ENCODE peak calls at places on chromosomes 6 and 20, in six cellular contexts. J is RCC 7860; K is stimulated activated CD4-positive, alpha-beta T cell treated with anti-CD3 and anti-CD28 coated beads, Interleukin-2, amount 100 ng/mL, for 48 hours; F is psoas muscle; X is suprapubic skin; L is lower leg skin. I is an unnamed sample.

GRCh38 chr20:51306521-51307358 is 235.8 kb downstream of the NFATC2 start:
- DNase-seq in X (peak; percentile 87), L (peak; percentile 93), K (peak; percentile 76), F (peak; percentile 66), J (peak; percentile 51), I (peak; percentile 52)

GRCh38 chr6:53302678-53303360 is 45.9 kb downstream of the ELOVL5 start:
- DNase-seq in X (no peak), F (no peak), L (no peak), J (peak; percentile 88), K (no peak), I (peak; percentile 85)

GRCh38 chr20:63060057-63060991 is 53.6 kb upstream of the BHLHE23 start:
- DNase-seq in F (no peak), L (peak; percentile 76), K (no peak), J (peak; percentile 61), X (peak; percentile 68), I (peak; percentile 80)

GRCh38 chr6:140773276-140773675 is 1359.4 kb upstream of the GJE1 start:
- DNase-seq in L (no peak), X (no peak), J (peak; percentile 22), F (no peak), K (no peak), I (no peak)

GRCh38 chr6:2166717-2167116 is 78.7 kb downstream of the GMDS start:
- DNase-seq in J (peak; percentile 69), K (no peak), F (no peak), L (no peak), X (no peak), I (no peak)

GRCh38 chr20:10848810-10849370 is 175.1 kb upstream of the JAG1 start:
- DNase-seq in L (no peak), X (no peak), J (peak; percentile 88), F (no peak), K (no peak), I (peak; percentile 98)

GRCh38 chr6:141152951-141153350 is 979.8 kb upstream of the GJE1 start:
- DNase-seq in K (no peak), X (no peak), F (no peak), L (no peak), J (no peak), I (peak; percentile 9)

GRCh38 chr6:27209659-27210269 is 37.7 kb upstream of the PRSS16 start:
- DNase-seq in J (no peak), F (no peak), L (no peak), X (no peak), K (no peak), I (no peak)

GRCh38 chr20:46458891-46459750 is 52.7 kb upstream of the ELMO2 start:
- DNase-seq in L (no peak), K (peak; percentile 2), J (no peak), X (no peak), F (peak; percentile 25), I (no peak)

GRCh38 chr6:112802154-112802553 is 455.0 kb downstream of the RFPL4B start:
- DNase-seq in L (no peak), K (no peak), J (peak; percentile 37), F (no peak), X (no peak), I (peak; percentile 93)

GRCh38 chr6:41352396-41352795 is 17.0 kb downstream of the NCR2 start:
- DNase-seq in F (no peak), K (no peak), J (no peak), L (peak; percentile 34), X (no peak), I (no peak)

GRCh38 chr6:106060167-106060566 is 26.0 kb upstream of the PRDM1 start:
- DNase-seq in X (no peak), F (no peak), K (no peak), L (no peak), J (no peak), I (no peak)

GRCh38 chr6:104705095-104705707 is 154.5 kb downstream of the HACE1 start:
- DNase-seq in J (peak; percentile 80), F (no peak), L (no peak), X (no peak), K (peak; percentile 13), I (peak; percentile 81)

GRCh38 chr6:107320126-107320525 is 139.2 kb downstream of the PDSS2 start:
- DNase-seq in L (no peak), F (no peak), J (no peak), K (no peak), X (no peak), I (no peak)

GRCh38 chr20:56358600-56359211 is at the start of gene FAM210B:
- DNase-seq in F (peak; percentile 91), J (peak; percentile 70), L (peak; percentile 96), X (peak; percentile 85), K (peak; percentile 75), I (peak; percentile 87)

GRCh38 chr20:56091635-56092180 is 86.4 kb upstream of the CBLN4 start:
- DNase-seq in J (peak; percentile 90), K (no peak), F (no peak), L (no peak), X (no peak), I (no peak)

GRCh38 chr6:132003516-132004178 is 52.5 kb upstream of the CCN2 start:
- DNase-seq in K (no peak), F (no peak), J (no peak), L (no peak), X (no peak), I (no peak)

I was measured in LHCN-M2.